ENCODE peak calls at places on chromosomes 11 and 22, in nine cellular contexts. X, Y, N, U, F, O, A, Q and R are unnamed samples. For H3K9me3, the result is how much of the 10 kb centered on the place peaks cover.

GRCh38 chr22:36773935-36774334 is 2.0 kb downstream of the IFT27 start:
- DNase-seq in A (no peak), O (no peak), N (no peak), Y (no peak), F (peak), Q (peak), X (no peak), U (no peak), R (no peak)

GRCh38 chr11:19680824-19681368 is 31.7 kb upstream of the NAV2 start:
- DNase-seq in O (no peak), X (no peak), Y (peak), N (no peak), F (no peak), Q (no peak), A (no peak), U (no peak), R (no peak)

GRCh38 chr11:117875397-117876048 is 935 bp downstream of the FXYD6 start:
- DNase-seq in U (no peak), Y (no peak), F (no peak), O (no peak), A (no peak), X (no peak), Q (no peak), N (no peak), R (no peak)

GRCh38 chr22:30296324-30296723 is 7.0 kb upstream of the CASTOR1 start:
- DNase-seq in Q (no peak), N (no peak), A (no peak), U (no peak), X (no peak), O (no peak), F (no peak), Y (no peak), R (no peak)

GRCh38 chr11:108221401-108221800 is 1.0 kb downstream of the NPAT start:
- DNase-seq in F (no peak), X (no peak), N (no peak), Y (no peak), O (no peak), U (no peak), A (no peak), Q (no peak), R (no peak)

GRCh38 chr22:24994070-24994763 is 41.7 kb downstream of the KIAA1671 start:
- DNase-seq in U (peak), O (peak), N (peak), F (no peak), X (no peak), Q (peak), A (no peak), Y (no peak), R (no peak)

GRCh38 chr11:24496371-24496727 is 504 bp upstream of the LUZP2 start:
- DNase-seq in Y (no peak), X (no peak), U (no peak), A (no peak), Q (no peak), N (no peak), O (no peak), F (no peak), R (no peak)

GRCh38 chr11:106708348-106708747 is 309.9 kb downstream of the GUCY1A2 start:
- DNase-seq in N (no peak), A (no peak), Y (no peak), X (no peak), U (no peak), O (peak), Q (no peak), F (no peak), R (no peak)

GRCh38 chr22:38187413-38188212 is 6.0 kb upstream of the PLA2G6 start:
- DNase-seq in O (no peak), Q (peak), X (peak), A (no peak), N (peak), U (peak), F (no peak), Y (no peak), R (no peak)

GRCh38 chr11:72753341-72754148 is 1.3 kb upstream of the ARAP1 start:
- DNase-seq in Y (no peak), Q (no peak), O (no peak), X (no peak), A (no peak), N (peak), U (no peak), F (no peak), R (no peak)

GRCh38 chr11:64925536-64926449 is 1.3 kb downstream of the PPP2R5B start:
- DNase-seq in N (no peak), Y (no peak), U (no peak), A (peak), F (no peak), X (no peak), O (peak), Q (peak), R (no peak)

GRCh38 chr11:371051-371450 is 1.8 kb downstream of the B4GALNT4 start:
- DNase-seq in Q (no peak), Y (no peak), F (no peak), U (no peak), X (no peak), A (no peak), O (no peak), N (no peak), R (no peak)

GRCh38 chr11:1747753-1748466 is 2.5 kb downstream of the IFITM10 start:
- DNase-seq in Y (peak), X (no peak), Q (no peak), N (no peak), O (peak), A (no peak), U (no peak), F (no peak), R (no peak)

GRCh38 chr22:38228873-38229740 is 27.3 kb downstream of the MAFF start:
- DNase-seq in X (no peak), U (peak), Q (no peak), O (no peak), N (peak), F (peak), Y (peak), A (no peak), R (no peak)

GRCh38 chr11:59706518-59707285 is 6.9 kb downstream of the OR10V1 start:
- DNase-seq in F (peak), N (peak), U (peak), Q (peak), O (no peak), X (no peak), A (no peak), Y (no peak), R (no peak)

GRCh38 chr11:75328426-75329277 is 22.8 kb downstream of the ARRB1 start:
- DNase-seq in X (peak), F (peak), N (peak), U (peak), A (peak), Q (peak), O (peak), Y (peak), R (no peak)

GRCh38 chr22:50697667-50698506 is 25.3 kb downstream of the SHANK3 start:
- DNase-seq in Q (no peak), A (no peak), Y (no peak), X (no peak), U (no peak), N (no peak), O (peak), F (no peak), R (no peak)

GRCh38 chr11:61725632-61726280 is 26.7 kb upstream of the MYRF start:
- DNase-seq in A (no peak), Q (no peak), Y (no peak), U (no peak), F (no peak), O (no peak), X (no peak), N (no peak), R (no peak)

GRCh38 chr11:123690490-123690889 is 36.1 kb upstream of the SCN3B start:
- DNase-seq in U (no peak), Y (no peak), Q (peak), F (peak), A (no peak), N (no peak), X (no peak), O (no peak), R (no peak)

GRCh38 chr22:17120711-17121234 is 387 bp downstream of the TMEM121B start:
- DNase-seq in O (no peak), N (no peak), U (no peak), Y (no peak), Q (peak), F (no peak), X (no peak), A (no peak), R (no peak)

GRCh38 chr11:12680246-12680939 is 6.2 kb downstream of the TEAD1 start:
- DNase-seq in Y (peak), U (peak), F (no peak), O (peak), N (peak), A (peak), X (peak), Q (peak), R (no peak)

GRCh38 chr22:20433686-20434241 is 3.9 kb downstream of the SCARF2 start:
- DNase-seq in Q (no peak), F (no peak), Y (no peak), U (no peak), O (no peak), X (no peak), N (no peak), A (peak), R (no peak)

GRCh38 chr11:45848654-45849081 is 1.4 kb downstream of the CRY2 start:
- DNase-seq in F (no peak), N (no peak), Q (peak), A (no peak), Y (peak), X (peak), U (peak), O (no peak), R (no peak)

GRCh38 chr22:43393132-43393844 is 18.5 kb upstream of the MPPED1 start:
- DNase-seq in U (no peak), O (peak), Q (peak), F (no peak), Y (no peak), X (no peak), A (no peak), N (no peak), R (no peak)

GRCh38 chr22:36419177-36419911 is 31.6 kb upstream of the MYH9 start:
- DNase-seq in X (peak), F (no peak), Q (peak), Y (peak), N (peak), O (peak), A (peak), U (no peak), R (no peak)

GRCh38 chr11:2929880-2930704 is 872 bp upstream of the PHLDA2 start:
- DNase-seq in Q (peak), F (peak), X (no peak), U (peak), O (peak), A (no peak), Y (no peak), N (peak), R (no peak)

GRCh38 chr11:112625816-112626215 is 335.4 kb upstream of the NCAM1 start:
- DNase-seq in U (no peak), O (no peak), A (no peak), Y (no peak), Q (no peak), X (no peak), N (no peak), F (no peak), R (peak)

GRCh38 chr11:66327171-66328035 is 8.8 kb downstream of the RIN1 start:
- DNase-seq in Q (peak), U (no peak), A (no peak), N (no peak), O (no peak), Y (no peak), X (no peak), F (no peak), R (no peak)

GRCh38 chr11:111911563-111912401 is at the start of gene CRYAB:
- DNase-seq in X (peak), U (peak), F (no peak), A (peak), Y (peak), O (peak), Q (peak), N (peak), R (peak)

GRCh38 chr11:131522851-131523250 is 152.4 kb downstream of the NTM start:
- DNase-seq in Q (no peak), X (no peak), U (no peak), N (no peak), A (no peak), Y (no peak), F (no peak), O (no peak), R (no peak)

GRCh38 chr11:77151804-77152513 is 23.9 kb downstream of the MYO7A start:
- DNase-seq in F (no peak), U (no peak), O (no peak), X (no peak), N (no peak), A (no peak), Q (no peak), Y (peak), R (no peak)

GRCh38 chr11:132601863-132602262 is 930.4 kb downstream of the OPCML start:
- DNase-seq in O (no peak), X (no peak), Y (no peak), F (no peak), Q (no peak), U (no peak), A (no peak), N (no peak), R (peak)

GRCh38 chr22:30876925-30877553 is 91.5 kb downstream of the MORC2 start:
- DNase-seq in Q (peak), A (no peak), Y (peak), F (no peak), X (no peak), N (no peak), U (no peak), O (no peak), R (no peak)

GRCh38 chr11:20754957-20755356 is 85.6 kb downstream of the NELL1 start:
- DNase-seq in F (no peak), X (no peak), N (no peak), A (no peak), Y (no peak), U (no peak), O (peak), Q (peak), R (no peak)
- H3K9me3 ChIP-seq in F (under half), X (under half), N (under half), A (under half), Y (under half), U (under half), O (under half), Q (under half), R (under half)

GRCh38 chr22:49373801-49374226 is 453.9 kb downstream of the BRD1 start:
- DNase-seq in X (peak), U (peak), N (no peak), F (no peak), Q (no peak), O (peak), Y (no peak), A (no peak), R (no peak)

GRCh38 chr22:49371325-49372110 is 456.2 kb downstream of the BRD1 start:
- DNase-seq in O (peak), F (no peak), U (peak), X (peak), Y (no peak), N (peak), A (no peak), Q (no peak), R (no peak)

GRCh38 chr22:49372530-49373288 is 455.0 kb downstream of the BRD1 start:
- DNase-seq in O (peak), F (peak), Y (no peak), A (no peak), U (peak), X (peak), N (peak), Q (peak), R (no peak)

GRCh38 chr22:49372111-49372529 is 455.6 kb downstream of the BRD1 start:
- DNase-seq in N (peak), Q (no peak), A (no peak), O (no peak), X (no peak), F (no peak), Y (no peak), U (peak), R (no peak)

DNA sequence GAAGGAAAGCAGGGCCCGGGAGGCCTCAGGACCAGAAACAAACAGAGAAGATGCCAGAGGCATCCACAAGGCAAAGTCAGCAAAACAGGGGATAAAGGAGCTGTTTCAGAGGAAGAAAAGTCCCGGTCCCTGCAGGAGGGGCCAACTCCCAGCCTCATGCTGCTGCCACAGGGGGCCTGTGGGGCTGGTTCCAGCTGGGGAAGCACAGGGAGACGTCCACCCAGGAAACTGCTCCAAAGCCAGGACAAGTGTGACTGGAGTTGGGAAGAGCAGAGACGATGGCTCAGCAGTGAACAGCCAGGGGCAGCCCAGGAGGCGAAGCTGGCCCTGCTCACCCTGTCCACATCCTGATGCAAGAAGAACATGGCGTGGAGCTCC is 454.4 kb downstream of the BRD1 start:
- DNase-seq in Q (no peak), U (no peak), O (no peak), A (no peak), N (peak), Y (no peak), F (no peak), X (peak), R (no peak)
- H3K9me3 ChIP-seq in Q (under half), U (under half), O (under half), A (under half), N (under half), Y (under half), F (under half), X (under half), R (under half)

DNA sequence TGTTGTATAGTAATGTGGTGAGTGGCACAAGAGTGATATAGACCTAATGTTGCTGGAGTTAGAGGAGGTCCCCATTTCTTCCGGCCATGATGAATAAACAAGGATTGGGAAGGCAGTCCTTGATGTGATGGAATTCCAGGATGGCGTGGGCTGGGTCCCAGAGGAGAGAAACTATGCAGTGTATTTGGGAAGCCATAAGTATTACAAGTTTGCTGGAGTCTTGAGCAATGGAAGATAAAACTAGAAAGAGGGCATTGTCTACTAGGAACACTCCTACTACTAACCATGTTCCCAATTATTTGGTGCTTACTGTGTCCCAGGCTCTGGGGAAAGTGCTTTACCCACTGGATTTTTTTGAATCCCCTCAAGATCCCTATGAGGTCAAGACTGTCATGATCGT is 20.0 kb downstream of the LDLRAD3 start:
- DNase-seq in Y (no peak), O (no peak), Q (no peak), F (no peak), X (no peak), A (no peak), N (no peak), U (no peak), R (no peak)
- H3K9me3 ChIP-seq in Y (under half), O (under half), Q (under half), F (under half), X (under half), A (under half), N (under half), U (under half), R (under half)

GRCh38 chr22:47199949-47200272 is 437.5 kb downstream of the TBC1D22A start:
- DNase-seq in Q (no peak), N (no peak), Y (no peak), F (no peak), O (no peak), U (no peak), A (no peak), X (no peak), R (peak)
- H3K9me3 ChIP-seq in Q (under half), N (under half), Y (under half), F (under half), O (under half), U (under half), A (under half), X (under half), R (under half)

GRCh38 chr11:82855616-82856015 is 44.6 kb downstream of the PRCP start:
- DNase-seq in X (no peak), F (no peak), U (no peak), N (no peak), O (no peak), Y (no peak), Q (no peak), A (no peak), R (no peak)

GRCh38 chr11:82857145-82857544 is 43.1 kb downstream of the PRCP start:
- DNase-seq in A (no peak), U (no peak), O (no peak), N (no peak), Y (no peak), X (no peak), Q (no peak), F (no peak), R (no peak)

GRCh38 chr11:82859746-82860145 is 40.5 kb downstream of the PRCP start:
- DNase-seq in O (no peak), F (no peak), Q (no peak), N (no peak), A (no peak), Y (no peak), U (no peak), X (no peak), R (no peak)

GRCh38 chr11:82858133-82858532 is 42.1 kb downstream of the PRCP start:
- DNase-seq in Q (no peak), O (no peak), Y (no peak), X (no peak), F (no peak), A (no peak), U (no peak), N (no peak), R (no peak)

GRCh38 chr11:82858556-82859091 is 41.6 kb downstream of the PRCP start:
- DNase-seq in F (no peak), Y (no peak), X (no peak), O (no peak), A (no peak), Q (no peak), N (no peak), U (no peak), R (no peak)
- H3K9me3 ChIP-seq in F (under half), Y (under half), X (under half), O (under half), A (under half), Q (under half), N (under half), U (under half), R (under half)

DNA sequence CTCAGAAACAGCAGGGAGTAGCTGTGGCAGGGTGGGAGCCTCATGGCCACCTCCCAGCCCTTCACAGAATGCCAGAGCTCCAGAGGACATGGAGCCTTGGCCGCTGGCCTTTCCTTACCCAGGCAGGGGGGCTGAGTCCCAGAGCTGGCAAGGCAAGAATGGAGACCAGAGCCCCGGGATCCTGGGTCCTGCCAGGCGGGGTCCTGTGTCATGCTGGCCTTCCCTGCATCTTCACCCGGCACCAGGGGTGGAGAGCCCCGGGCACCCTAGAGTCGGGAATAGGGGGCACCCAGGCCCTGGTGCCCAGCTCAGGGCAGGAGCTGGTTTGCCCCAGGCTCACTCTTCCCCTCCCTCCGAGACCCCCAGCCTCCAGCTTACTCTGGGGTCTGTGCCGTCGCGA is 519.9 kb downstream of the TBC1D22A start:
- DNase-seq in A (no peak), X (no peak), Y (no peak), O (no peak), U (no peak), F (no peak), N (no peak), Q (no peak), R (no peak)
- H3K9me3 ChIP-seq in A (under half), X (under half), Y (under half), O (half or more), U (under half), F (under half), N (under half), Q (under half), R (under half)